ENCODE peak calls at places on chromosomes 12 and 14, in six cellular contexts. One of them, this sample, is unnamed.

GRCh38 chr14:95185452-95186392 is 28.4 kb upstream of the DICER1 start:
- DNase-seq in effector CD4-positive, alpha-beta T cell: no peak
- DNase-seq in effector memory CD8-positive, alpha-beta T cell: no peak
- DNase-seq in astrocyte of the hippocampus: no peak
- DNase-seq in anterior cingulate cortex: no peak
- DNase-seq in astrocyte of the spinal cord: peak
- DNase-seq in this sample: no peak

GRCh38 chr14:96574633-96575191 is 72.5 kb downstream of the PAPOLA start:
- DNase-seq in astrocyte of the hippocampus: peak
- DNase-seq in anterior cingulate cortex: no peak
- DNase-seq in effector memory CD8-positive, alpha-beta T cell: no peak
- DNase-seq in astrocyte of the spinal cord: peak
- DNase-seq in effector CD4-positive, alpha-beta T cell: no peak
- DNase-seq in this sample: no peak

GRCh38 chr14:68653108-68653507 is 139.8 kb downstream of the ZFP36L1 start:
- DNase-seq in effector memory CD8-positive, alpha-beta T cell: no peak
- DNase-seq in effector CD4-positive, alpha-beta T cell: no peak
- DNase-seq in astrocyte of the hippocampus: no peak
- DNase-seq in anterior cingulate cortex: no peak
- DNase-seq in astrocyte of the spinal cord: no peak
- DNase-seq in this sample: no peak

GRCh38 chr12:5184159-5184558 is 140.5 kb downstream of the KCNA5 start:
- DNase-seq in astrocyte of the spinal cord: no peak
- DNase-seq in astrocyte of the hippocampus: no peak
- DNase-seq in effector memory CD8-positive, alpha-beta T cell: no peak
- DNase-seq in effector CD4-positive, alpha-beta T cell: no peak
- DNase-seq in anterior cingulate cortex: no peak
- DNase-seq in this sample: no peak

GRCh38 chr12:67410667-67411067 is 141.5 kb downstream of the CAND1 start:
- DNase-seq in astrocyte of the hippocampus: no peak
- DNase-seq in astrocyte of the spinal cord: no peak
- DNase-seq in anterior cingulate cortex: no peak
- DNase-seq in effector memory CD8-positive, alpha-beta T cell: no peak
- DNase-seq in effector CD4-positive, alpha-beta T cell: no peak
- DNase-seq in this sample: no peak

GRCh38 chr12:6361834-6362233 is 13.5 kb downstream of the SCNN1A start:
- DNase-seq in astrocyte of the hippocampus: peak
- DNase-seq in astrocyte of the spinal cord: peak
- DNase-seq in effector CD4-positive, alpha-beta T cell: no peak
- DNase-seq in anterior cingulate cortex: no peak
- DNase-seq in effector memory CD8-positive, alpha-beta T cell: no peak
- DNase-seq in this sample: no peak

GRCh38 chr14:95774265-95775160 is 60.6 kb upstream of the TCL1A start:
- DNase-seq in effector memory CD8-positive, alpha-beta T cell: peak
- DNase-seq in astrocyte of the hippocampus: peak
- DNase-seq in anterior cingulate cortex: no peak
- DNase-seq in effector CD4-positive, alpha-beta T cell: peak
- DNase-seq in astrocyte of the spinal cord: peak
- DNase-seq in this sample: peak

GRCh38 chr14:32908487-32909084 is 30.1 kb upstream of the NPAS3 start:
- DNase-seq in astrocyte of the hippocampus: no peak
- DNase-seq in effector memory CD8-positive, alpha-beta T cell: no peak
- DNase-seq in effector CD4-positive, alpha-beta T cell: no peak
- DNase-seq in astrocyte of the spinal cord: no peak
- DNase-seq in anterior cingulate cortex: no peak
- DNase-seq in this sample: no peak

GRCh38 chr12:88144037-88144436 is 1.9 kb downstream of the TMTC3 start:
- DNase-seq in astrocyte of the hippocampus: no peak
- DNase-seq in effector memory CD8-positive, alpha-beta T cell: no peak
- DNase-seq in effector CD4-positive, alpha-beta T cell: no peak
- DNase-seq in astrocyte of the spinal cord: no peak
- DNase-seq in anterior cingulate cortex: no peak
- DNase-seq in this sample: no peak

GRCh38 chr12:6280053-6280469 is 30.4 kb upstream of the PLEKHG6 start:
- DNase-seq in effector CD4-positive, alpha-beta T cell: no peak
- DNase-seq in astrocyte of the hippocampus: peak
- DNase-seq in effector memory CD8-positive, alpha-beta T cell: no peak
- DNase-seq in astrocyte of the spinal cord: peak
- DNase-seq in anterior cingulate cortex: no peak
- DNase-seq in this sample: no peak

GRCh38 chr12:1917172-1918070 is 1.0 kb downstream of the CACNA2D4 start:
- DNase-seq in effector memory CD8-positive, alpha-beta T cell: no peak
- DNase-seq in anterior cingulate cortex: no peak
- DNase-seq in effector CD4-positive, alpha-beta T cell: no peak
- DNase-seq in astrocyte of the spinal cord: no peak
- DNase-seq in astrocyte of the hippocampus: no peak
- DNase-seq in this sample: no peak

GRCh38 chr14:67547224-67547780 is 14.2 kb downstream of the PLEKHH1 start:
- DNase-seq in anterior cingulate cortex: no peak
- DNase-seq in effector memory CD8-positive, alpha-beta T cell: no peak
- DNase-seq in astrocyte of the spinal cord: no peak
- DNase-seq in effector CD4-positive, alpha-beta T cell: no peak
- DNase-seq in astrocyte of the hippocampus: no peak
- DNase-seq in this sample: no peak

GRCh38 chr12:91178139-91178561 is 4.5 kb downstream of the DCN start:
- DNase-seq in anterior cingulate cortex: peak
- DNase-seq in astrocyte of the spinal cord: peak
- DNase-seq in effector CD4-positive, alpha-beta T cell: no peak
- DNase-seq in effector memory CD8-positive, alpha-beta T cell: no peak
- DNase-seq in astrocyte of the hippocampus: peak
- DNase-seq in this sample: no peak

GRCh38 chr14:55332654-55333570 is 61.7 kb downstream of the FBXO34 start:
- DNase-seq in anterior cingulate cortex: no peak
- DNase-seq in astrocyte of the hippocampus: peak
- DNase-seq in effector CD4-positive, alpha-beta T cell: no peak
- DNase-seq in astrocyte of the spinal cord: peak
- DNase-seq in effector memory CD8-positive, alpha-beta T cell: no peak
- DNase-seq in this sample: no peak

GRCh38 chr12:132218915-132219314 is 74.7 kb downstream of the NOC4L start:
- DNase-seq in astrocyte of the hippocampus: peak
- DNase-seq in effector CD4-positive, alpha-beta T cell: peak
- DNase-seq in astrocyte of the spinal cord: no peak
- DNase-seq in anterior cingulate cortex: no peak
- DNase-seq in effector memory CD8-positive, alpha-beta T cell: peak
- DNase-seq in this sample: peak

GRCh38 chr14:99273025-99273723 is 1.2 kb upstream of the BCL11B start:
- DNase-seq in anterior cingulate cortex: no peak
- DNase-seq in astrocyte of the spinal cord: no peak
- DNase-seq in astrocyte of the hippocampus: peak
- DNase-seq in effector CD4-positive, alpha-beta T cell: no peak
- DNase-seq in effector memory CD8-positive, alpha-beta T cell: no peak
- DNase-seq in this sample: no peak

GRCh38 chr14:65131176-65131765 is 29.0 kb upstream of the MAX start:
- DNase-seq in anterior cingulate cortex: no peak
- DNase-seq in effector CD4-positive, alpha-beta T cell: no peak
- DNase-seq in astrocyte of the hippocampus: peak
- DNase-seq in astrocyte of the spinal cord: peak
- DNase-seq in effector memory CD8-positive, alpha-beta T cell: no peak
- DNase-seq in this sample: no peak

GRCh38 chr12:113065126-113066007 is 8.8 kb downstream of the DTX1 start:
- DNase-seq in anterior cingulate cortex: no peak
- DNase-seq in effector memory CD8-positive, alpha-beta T cell: no peak
- DNase-seq in astrocyte of the spinal cord: no peak
- DNase-seq in effector CD4-positive, alpha-beta T cell: no peak
- DNase-seq in astrocyte of the hippocampus: peak
- DNase-seq in this sample: no peak

GRCh38 chr14:22104971-22105641 is 431.5 kb upstream of the OR4E1 start:
- DNase-seq in effector memory CD8-positive, alpha-beta T cell: no peak
- DNase-seq in astrocyte of the hippocampus: no peak
- DNase-seq in effector CD4-positive, alpha-beta T cell: no peak
- DNase-seq in astrocyte of the spinal cord: no peak
- DNase-seq in anterior cingulate cortex: no peak
- DNase-seq in this sample: no peak

GRCh38 chr12:28089363-28089762 is 100.9 kb upstream of the CCDC91 start:
- DNase-seq in astrocyte of the spinal cord: peak
- DNase-seq in anterior cingulate cortex: no peak
- DNase-seq in astrocyte of the hippocampus: no peak
- DNase-seq in effector memory CD8-positive, alpha-beta T cell: no peak
- DNase-seq in effector CD4-positive, alpha-beta T cell: no peak
- DNase-seq in this sample: no peak

GRCh38 chr12:116603516-116603915 is 44.3 kb downstream of the MAP1LC3B2 start:
- DNase-seq in effector CD4-positive, alpha-beta T cell: no peak
- DNase-seq in astrocyte of the hippocampus: no peak
- DNase-seq in anterior cingulate cortex: no peak
- DNase-seq in effector memory CD8-positive, alpha-beta T cell: no peak
- DNase-seq in astrocyte of the spinal cord: no peak
- DNase-seq in this sample: no peak

GRCh38 chr14:88045705-88046104 is 40.8 kb downstream of the GPR65 start:
- DNase-seq in effector CD4-positive, alpha-beta T cell: no peak
- DNase-seq in effector memory CD8-positive, alpha-beta T cell: no peak
- DNase-seq in anterior cingulate cortex: no peak
- DNase-seq in astrocyte of the hippocampus: no peak
- DNase-seq in astrocyte of the spinal cord: no peak
- DNase-seq in this sample: no peak